ENCODE peak calls at places on chromosomes 5 and 9, in ten cellular contexts. T, J, A, B, Y, W, N, X, U and P are unnamed samples. For H3K27me3, the result is how much of the 10 kb centered on the place peaks cover.

GRCh38 chr5:166436857-166437256 is 1854.6 kb upstream of the WWC1 start:
- DNase-seq in U (no peak), X (peak), J (no peak), N (no peak), W (no peak), Y (no peak), B (no peak), T (no peak), A (no peak), P (no peak)

GRCh38 chr5:61412344-61412743 is 80.3 kb downstream of the ZSWIM6 start:
- DNase-seq in N (no peak), A (no peak), T (no peak), Y (no peak), B (no peak), J (no peak), X (no peak), U (no peak), W (no peak), P (no peak)

GRCh38 chr5:83688321-83688720 is 32.3 kb downstream of the HAPLN1 start:
- DNase-seq in B (no peak), T (no peak), A (no peak), X (no peak), U (no peak), Y (no peak), W (no peak), N (no peak), J (no peak), P (no peak)

GRCh38 chr5:152978141-152978835 is 512.2 kb upstream of the GRIA1 start:
- DNase-seq in B (no peak), J (no peak), X (no peak), A (no peak), Y (no peak), W (no peak), T (no peak), U (no peak), N (no peak), P (no peak)

GRCh38 chr5:132422720-132423442 is 53.4 kb downstream of the SLC22A5 start:
- DNase-seq in Y (peak), W (peak), B (peak), T (peak), J (no peak), A (peak), N (no peak), X (no peak), U (peak), P (no peak)

GRCh38 chr9:126151671-126152050 is 175.0 kb upstream of the MVB12B start:
- DNase-seq in A (peak), W (peak), T (no peak), N (no peak), U (no peak), X (peak), B (no peak), J (no peak), Y (no peak), P (no peak)

GRCh38 chr5:128920345-128921215 is 44.7 kb upstream of the SLC27A6 start:
- DNase-seq in Y (peak), N (no peak), W (no peak), X (peak), A (no peak), B (peak), U (no peak), J (no peak), T (peak), P (no peak)

GRCh38 chr9:98837516-98837915 is 30.0 kb downstream of the GALNT12 start:
- DNase-seq in X (no peak), N (no peak), U (no peak), B (no peak), A (no peak), T (no peak), Y (no peak), J (no peak), W (no peak), P (no peak)

GRCh38 chr9:99824378-99825157 is 2.9 kb downstream of the NR4A3 start:
- DNase-seq in A (peak), B (peak), W (peak), Y (no peak), T (peak), J (peak), U (peak), X (peak), N (no peak), P (no peak)

GRCh38 chr5:80837679-80838078 is 122.5 kb upstream of the RASGRF2 start:
- DNase-seq in W (no peak), B (no peak), N (no peak), T (no peak), J (no peak), U (no peak), X (no peak), A (peak), Y (no peak), P (no peak)

GRCh38 chr9:97840521-97840920 is 12.5 kb upstream of the FOXE1 start:
- DNase-seq in B (peak), Y (peak), T (no peak), U (no peak), J (no peak), W (no peak), X (peak), A (no peak), N (no peak), P (no peak)

GRCh38 chr9:37209431-37210386 is 89.3 kb downstream of the ZCCHC7 start:
- DNase-seq in W (no peak), J (peak), T (no peak), X (no peak), A (no peak), Y (no peak), U (no peak), B (no peak), N (no peak), P (no peak)

GRCh38 chr9:95552814-95553546 is 36.2 kb upstream of the PTCH1 start:
- DNase-seq in U (peak), Y (no peak), W (no peak), A (no peak), N (no peak), J (peak), B (no peak), X (peak), T (peak), P (no peak)

DNA sequence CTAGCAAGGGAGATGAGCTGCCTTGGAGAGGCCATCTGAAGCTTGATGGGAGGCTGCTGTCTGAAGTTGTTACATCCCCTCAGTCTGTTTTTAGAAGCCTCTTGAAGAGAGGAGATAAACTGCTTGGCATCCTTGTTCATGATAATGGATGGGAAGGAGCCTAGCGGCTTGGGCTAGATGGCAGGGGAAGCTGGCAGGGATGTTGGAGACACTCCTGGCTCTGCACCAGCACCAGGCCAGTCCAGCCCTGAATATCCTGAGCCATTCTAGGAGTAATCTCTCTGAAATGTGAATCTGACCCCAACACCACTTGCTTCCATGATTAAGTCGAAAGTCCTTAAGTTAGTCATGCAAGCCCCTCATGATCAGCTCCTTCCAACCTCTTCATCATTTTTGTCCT is 310.5 kb downstream of the NSG2 start:
- DNase-seq in B (no peak), U (no peak), X (no peak), W (no peak), J (no peak), T (no peak), A (no peak), N (no peak), Y (no peak), P (no peak)
- H3K27ac ChIP-seq in B (no peak), U (peak), X (no peak), W (no peak), J (no peak), T (no peak), A (no peak), N (no peak), Y (no peak), P (no peak)

DNA sequence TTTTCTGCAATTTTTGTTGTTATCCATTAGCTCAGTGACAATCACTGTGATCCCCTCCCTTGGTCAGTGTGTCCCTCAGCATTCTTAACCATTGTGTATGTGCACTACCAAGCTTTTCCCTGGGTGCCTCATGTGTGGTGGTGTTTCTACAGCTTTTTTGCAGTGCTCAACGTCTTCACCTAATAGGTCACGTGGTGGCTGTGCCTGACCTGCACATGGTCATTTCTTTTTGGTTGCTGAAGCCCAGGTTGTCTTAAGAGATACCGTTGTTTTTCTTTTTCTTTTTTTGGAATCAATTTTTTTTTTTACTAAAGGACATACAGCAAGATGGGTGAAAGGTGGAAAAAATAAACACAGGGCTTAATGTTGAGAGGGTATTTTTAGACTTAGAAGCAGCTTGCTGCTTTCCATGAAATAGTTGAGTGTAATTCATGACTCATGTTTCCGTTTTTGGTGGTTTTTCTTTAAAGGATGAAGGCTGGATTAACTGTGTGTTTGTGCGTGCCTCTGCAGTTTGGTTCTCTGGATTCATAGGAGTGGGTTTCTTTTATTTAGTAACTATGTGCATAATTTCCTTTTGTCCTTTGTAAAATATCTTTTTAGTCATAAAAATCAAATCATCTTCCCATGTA is 22.2 kb downstream of the SH3GL2 start:
- DNase-seq in Y (peak), T (no peak), B (no peak), W (no peak), A (no peak), J (no peak), N (no peak), X (peak), U (peak), P (no peak)
- H3K4me3 ChIP-seq in Y (no peak), T (no peak), B (no peak), W (no peak), A (no peak), J (no peak), N (no peak), X (no peak), U (no peak), P (no peak)

DNA sequence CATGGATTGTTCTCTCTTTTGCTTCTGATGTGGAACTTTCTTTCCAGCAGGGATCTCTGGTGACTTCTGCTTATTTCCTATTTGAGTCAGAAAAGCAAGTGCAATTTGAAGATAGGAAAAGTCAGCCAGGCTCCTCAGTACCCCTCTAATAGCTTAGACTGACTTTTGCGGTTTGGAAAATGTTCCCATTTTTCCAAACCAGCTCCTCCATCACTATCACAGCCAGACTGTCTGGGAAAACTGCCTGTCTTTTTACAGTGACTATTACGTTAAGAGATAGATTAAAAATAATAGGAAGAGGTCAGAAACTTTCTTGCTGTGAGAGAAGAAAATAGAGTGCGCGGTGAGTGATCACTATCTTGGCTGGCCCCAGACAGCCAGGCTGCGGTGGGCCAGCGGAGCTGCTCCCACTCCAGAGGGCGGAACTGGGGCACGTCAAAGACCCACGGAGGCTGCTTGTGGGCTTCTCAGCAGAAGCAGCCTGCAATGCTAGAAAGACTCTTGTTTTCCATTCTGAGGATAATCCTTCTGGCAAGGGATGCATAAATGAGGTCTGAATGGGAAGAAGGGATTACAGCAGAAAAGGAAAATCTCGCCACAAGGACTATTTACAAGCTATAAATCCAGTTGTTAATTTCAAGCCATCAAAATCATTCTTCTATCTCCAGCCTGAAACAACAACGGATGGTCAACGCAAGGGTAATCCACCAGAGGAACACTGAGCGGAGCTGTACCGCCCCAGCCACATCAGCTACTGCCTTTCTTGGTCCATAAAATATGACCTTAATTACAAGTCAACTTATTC is 151.0 kb upstream of the MSX2 start:
- DNase-seq in T (no peak), N (no peak), X (peak), B (no peak), A (no peak), U (no peak), Y (peak), J (no peak), W (peak), P (no peak)
- H3K27me3 ChIP-seq in T (under half), N (under half), X (under half), B (under half), A (under half), U (under half), Y (under half), J (under half), W (under half), P (under half)

GRCh38 chr9:136806067-136806466 is 1.7 kb upstream of the RABL6 start:
- DNase-seq in A (no peak), Y (no peak), N (no peak), X (no peak), W (no peak), U (no peak), B (no peak), T (no peak), J (no peak), P (no peak)

GRCh38 chr9:136808075-136808780 is 480 bp downstream of the RABL6 start:
- DNase-seq in U (no peak), W (no peak), J (no peak), X (no peak), Y (no peak), B (no peak), N (no peak), A (peak), T (peak), P (no peak)

GRCh38 chr9:136805207-136805740 is 2.5 kb upstream of the RABL6 start:
- DNase-seq in X (no peak), N (no peak), Y (no peak), T (no peak), J (no peak), U (no peak), W (no peak), B (no peak), A (no peak), P (no peak)

GRCh38 chr9:136807281-136808074 is at the start of gene RABL6:
- DNase-seq in Y (peak), X (peak), W (peak), T (peak), B (peak), J (peak), U (peak), A (peak), N (peak), P (no peak)

GRCh38 chr9:136806631-136807201 is 1.0 kb upstream of the RABL6 start:
- DNase-seq in Y (no peak), N (no peak), J (no peak), U (no peak), B (no peak), X (no peak), A (no peak), T (no peak), W (no peak), P (no peak)
- H3K27ac ChIP-seq in Y (peak), N (peak), J (no peak), U (peak), B (no peak), X (peak), A (no peak), T (peak), W (peak), P (peak)

GRCh38 chr5:118921946-118922345 is 66.4 kb downstream of the DTWD2 start:
- DNase-seq in U (no peak), Y (peak), A (no peak), T (no peak), B (no peak), N (no peak), J (no peak), X (no peak), W (no peak), P (no peak)
- H3K4me3 ChIP-seq in U (no peak), Y (no peak), A (no peak), T (no peak), B (no peak), N (no peak), J (no peak), X (no peak), W (no peak), P (no peak)

GRCh38 chr5:88503065-88503394 is 234.4 kb upstream of the TMEM161B start:
- DNase-seq in B (no peak), X (peak), J (no peak), N (no peak), T (no peak), Y (no peak), U (no peak), W (no peak), A (no peak), P (no peak)
- H3K27me3 ChIP-seq in B (under half), X (under half), J (under half), N (under half), T (under half), Y (under half), U (under half), W (under half), A (under half), P (under half)

GRCh38 chr9:133118568-133118967 is 2.5 kb downstream of the RALGDS start:
- DNase-seq in B (no peak), J (no peak), U (no peak), T (peak), X (no peak), Y (no peak), W (no peak), N (no peak), A (no peak), P (no peak)

GRCh38 chr9:133119039-133119438 is 2.0 kb downstream of the RALGDS start:
- DNase-seq in W (no peak), Y (no peak), X (no peak), T (peak), A (no peak), J (no peak), B (no peak), N (no peak), U (no peak), P (no peak)

GRCh38 chr9:133116346-133117231 is 4.5 kb downstream of the RALGDS start:
- DNase-seq in A (peak), W (peak), J (no peak), T (peak), N (no peak), Y (no peak), X (no peak), B (no peak), U (no peak), P (no peak)

GRCh38 chr9:133118179-133118520 is 2.9 kb downstream of the RALGDS start:
- DNase-seq in U (no peak), W (no peak), T (peak), J (no peak), B (no peak), Y (no peak), N (no peak), A (no peak), X (no peak), P (no peak)

GRCh38 chr9:133117271-133118178 is 3.5 kb downstream of the RALGDS start:
- DNase-seq in Y (no peak), N (peak), J (no peak), U (no peak), B (no peak), T (peak), A (peak), W (peak), X (peak), P (no peak)
- H3K27ac ChIP-seq in Y (no peak), N (no peak), J (no peak), U (peak), B (no peak), T (peak), A (peak), W (no peak), X (no peak), P (peak)

GRCh38 chr9:133274236-133275104 is 531 bp downstream of the ABO start:
- DNase-seq in J (peak), U (no peak), X (no peak), B (no peak), A (peak), N (no peak), Y (no peak), T (peak), W (no peak), P (no peak)
- H3K4me3 ChIP-seq in J (peak), U (peak), X (peak), B (no peak), A (peak), N (peak), Y (no peak), T (peak), W (peak), P (peak)

GRCh38 chr9:91946196-91946595 is 3.8 kb downstream of the ROR2 start:
- DNase-seq in B (no peak), N (no peak), Y (no peak), T (no peak), U (no peak), W (no peak), A (no peak), X (no peak), J (no peak), P (no peak)
- H3K27me3 ChIP-seq in B (under half), N (under half), Y (under half), T (under half), U (under half), W (half or more), A (under half), X (under half), J (under half), P (under half)

GRCh38 chr5:82165740-82166530 is 112.2 kb downstream of the RPS23 start:
- DNase-seq in B (peak), Y (peak), U (peak), N (peak), T (peak), W (peak), A (peak), J (peak), X (peak), P (peak)
- H3K27ac ChIP-seq in B (peak), Y (no peak), U (peak), N (no peak), T (peak), W (peak), A (no peak), J (no peak), X (peak), P (peak)